ENCODE peak calls at places on chromosome 2, in ten cellular contexts. Z is prostate gland; L is H54; T is GM23248; Y is NCI-H1092 treated with DMSO at 0.1 percent for 48 hours; S is T follicular helper cell; R is spleen; E is H7; U is activated naive CD8-positive, alpha-beta T cell treated with anti-CD3 and anti-CD28 coated beads, Interleukin-2, amount 50 U/mL, for 16 hours; F is hepatic stellate cell. M is an unnamed sample.

GRCh38 chr2:227163998-227164744 is at the start of the genes COL4A3 and COL4A4:
- DNase-seq in Y (peak; percentile 4), F (peak; percentile 20), S (no peak), T (peak; percentile 64), Z (peak; percentile 16), R (peak; percentile 86), U (no peak), L (peak; percentile 24), E (peak; percentile 81), M (peak; percentile 55)

GRCh38 chr2:29766191-29766590 is 155.2 kb downstream of the ALK start:
- DNase-seq in R (no peak), Y (no peak), U (no peak), E (no peak), Z (no peak), S (no peak), L (no peak), T (peak; percentile 79), F (peak; percentile 64), M (no peak)

GRCh38 chr2:23595601-23596251 is 210.7 kb downstream of the KLHL29 start:
- DNase-seq in S (no peak), E (no peak), L (peak; percentile 45), Z (peak; percentile 30), R (peak; percentile 64), F (peak; percentile 83), T (peak; percentile 59), Y (peak; percentile 79), U (no peak), M (no peak)

GRCh38 chr2:85648619-85649018 is 19.4 kb downstream of the SFTPB start:
- DNase-seq in Z (no peak), F (peak; percentile 67), Y (no peak), L (no peak), U (no peak), E (peak; percentile 40), S (no peak), T (peak; percentile 80), R (no peak), M (peak; percentile 49)

GRCh38 chr2:64273524-64274398 is 129.5 kb upstream of the PELI1 start:
- DNase-seq in U (no peak), E (no peak), S (no peak), Z (peak; percentile 17), F (peak; percentile 81), R (no peak), L (peak; percentile 55), Y (no peak), T (peak; percentile 98), M (peak; percentile 27)

GRCh38 chr2:134193774-134194173 is 60.1 kb upstream of the MGAT5 start:
- DNase-seq in Z (no peak), F (no peak), U (no peak), R (no peak), T (no peak), S (no peak), Y (no peak), E (no peak), L (no peak), M (no peak)

GRCh38 chr2:59655809-59656208 is 897.6 kb downstream of the BCL11A start:
- DNase-seq in F (no peak), T (no peak), L (no peak), Y (no peak), U (no peak), S (no peak), R (no peak), Z (peak; percentile 17), E (no peak), M (no peak)

GRCh38 chr2:39625193-39625926 is 40.4 kb upstream of the TMEM178A start:
- DNase-seq in R (no peak), F (no peak), E (no peak), S (no peak), U (no peak), Y (no peak), Z (no peak), T (no peak), L (no peak), M (no peak)

GRCh38 chr2:190511104-190511503 is 23.4 kb downstream of the NEMP2 start:
- DNase-seq in F (no peak), Z (no peak), Y (peak; percentile 24), S (no peak), E (no peak), L (no peak), R (no peak), T (peak; percentile 55), U (no peak), M (peak; percentile 61)

GRCh38 chr2:64730551-64731305 is 77.0 kb upstream of the SERTAD2 start:
- DNase-seq in Z (peak; percentile 71), E (no peak), S (peak; percentile 33), U (no peak), R (peak; percentile 82), T (peak; percentile 92), L (peak; percentile 18), Y (peak; percentile 65), F (peak; percentile 59), M (peak; percentile 64)

GRCh38 chr2:65595641-65596040 is 163.2 kb upstream of the SPRED2 start:
- DNase-seq in R (no peak), S (no peak), U (no peak), F (no peak), Z (no peak), T (no peak), E (no peak), Y (no peak), L (no peak), M (no peak)

GRCh38 chr2:600542-601386 is 76.4 kb downstream of the TMEM18 start:
- DNase-seq in Y (no peak), F (no peak), S (no peak), R (peak; percentile 66), E (no peak), U (no peak), T (no peak), Z (no peak), L (no peak), M (peak; percentile 41)

GRCh38 chr2:182503886-182504285 is 77.0 kb upstream of the PDE1A start:
- DNase-seq in S (no peak), Z (no peak), E (no peak), T (peak; percentile 36), Y (no peak), R (no peak), L (no peak), F (no peak), U (no peak), M (no peak)

GRCh38 chr2:140997997-140998396 is 1132.8 kb downstream of the LRP1B start:
- DNase-seq in F (no peak), E (no peak), U (no peak), T (peak; percentile 22), R (no peak), Y (no peak), Z (no peak), S (no peak), L (no peak), M (no peak)

GRCh38 chr2:70674636-70675430 is 93.2 kb downstream of the ADD2 start:
- DNase-seq in U (no peak), E (no peak), S (no peak), Y (no peak), F (no peak), R (peak; percentile 46), L (no peak), T (no peak), Z (no peak), M (no peak)

GRCh38 chr2:213187386-213187785 is 36.0 kb upstream of the IKZF2 start:
- DNase-seq in E (no peak), F (no peak), R (no peak), Z (no peak), T (peak; percentile 36), U (no peak), Y (no peak), L (no peak), S (no peak), M (no peak)

GRCh38 chr2:76073992-76074604 is 363.4 kb upstream of the GCFC2 start:
- DNase-seq in T (no peak), Y (no peak), R (no peak), L (no peak), F (no peak), S (no peak), Z (no peak), U (no peak), E (no peak), M (peak; percentile 8)

GRCh38 chr2:239222346-239223028 is 178.3 kb downstream of the HDAC4 start:
- DNase-seq in L (no peak), S (no peak), T (peak; percentile 73), U (no peak), F (peak; percentile 42), Z (no peak), E (no peak), Y (no peak), R (no peak), M (no peak)

GRCh38 chr2:26701596-26701995 is 9.1 kb downstream of the KCNK3 start:
- DNase-seq in Z (no peak), Y (no peak), R (no peak), T (no peak), E (no peak), U (no peak), L (no peak), F (no peak), S (no peak), M (no peak)

GRCh38 chr2:231250146-231250545 is 51.7 kb downstream of the ARMC9 start:
- DNase-seq in Y (no peak), F (no peak), U (no peak), L (no peak), R (no peak), E (no peak), T (peak; percentile 28), S (no peak), Z (no peak), M (no peak)

GRCh38 chr2:238259085-238260020 is 19.5 kb upstream of the HES6 start:
- DNase-seq in T (no peak), U (no peak), L (no peak), E (peak; percentile 48), Y (no peak), S (no peak), R (no peak), Z (no peak), F (no peak), M (no peak)

GRCh38 chr2:4775668-4776067 is 916.5 kb upstream of the SOX11 start:
- DNase-seq in Z (no peak), U (no peak), Y (no peak), R (no peak), L (no peak), S (no peak), E (no peak), T (no peak), F (no peak), M (no peak)

GRCh38 chr2:206800501-206801416 is 35.4 kb downstream of the FASTKD2 start:
- DNase-seq in E (peak; percentile 30), R (no peak), T (peak; percentile 87), S (peak; percentile 14), Z (peak; percentile 57), Y (peak; percentile 46), F (peak; percentile 37), U (peak; percentile 1), L (peak; percentile 36), M (peak; percentile 52)

GRCh38 chr2:67057901-67058703 is 339.0 kb upstream of the ETAA1 start:
- DNase-seq in T (peak; percentile 7), F (no peak), Z (no peak), S (no peak), U (no peak), R (no peak), Y (no peak), L (no peak), E (no peak), M (no peak)

GRCh38 chr2:46331099-46331766 is 34.0 kb downstream of the EPAS1 start:
- DNase-seq in E (no peak), S (no peak), Y (no peak), U (no peak), R (no peak), F (no peak), L (no peak), Z (no peak), T (peak; percentile 58), M (peak; percentile 81)

GRCh38 chr2:46161921-46162320 is 135.3 kb upstream of the EPAS1 start:
- DNase-seq in S (no peak), R (no peak), L (no peak), Y (no peak), U (no peak), F (no peak), T (no peak), E (no peak), Z (no peak), M (no peak)

GRCh38 chr2:143807677-143808076 is 678.5 kb downstream of the ARHGAP15 start:
- DNase-seq in S (no peak), Y (no peak), E (no peak), U (no peak), F (no peak), T (peak; percentile 12), L (no peak), Z (no peak), R (no peak), M (no peak)

GRCh38 chr2:235234711-235235110 is 259.1 kb upstream of the AGAP1 start:
- DNase-seq in Y (no peak), L (no peak), E (no peak), T (peak; percentile 78), S (no peak), Z (no peak), U (no peak), F (no peak), R (no peak), M (no peak)